ENCODE peak calls at places on chromosomes 3 and 15, in five cellular contexts. A, Y, M, E and H are unnamed samples.

GRCh38 chr3:89697321-89697916 is 590.0 kb downstream of the EPHA3 start:
- DNase-seq in A (no peak), Y (no peak), M (no peak), E (peak), H (no peak)

GRCh38 chr3:14426305-14426620 is 23.9 kb downstream of the SLC6A6 start:
- DNase-seq in A (no peak), Y (no peak), M (no peak), E (no peak), H (no peak)

GRCh38 chr3:119187266-119187665 is 13.9 kb downstream of the UPK1B start:
- DNase-seq in A (no peak), Y (no peak), M (no peak), E (no peak), H (no peak)

GRCh38 chr3:195238626-195239118 is 32.3 kb downstream of the XXYLT1 start:
- DNase-seq in A (peak), Y (no peak), M (peak), E (peak), H (no peak)

GRCh38 chr15:48592929-48593328 is 52.6 kb downstream of the FBN1 start:
- DNase-seq in A (peak), Y (no peak), M (no peak), E (no peak), H (no peak)

GRCh38 chr3:127574880-127575878 is 15.4 kb downstream of the TPRA1 start:
- DNase-seq in A (peak), Y (peak), M (peak), E (peak), H (no peak)

GRCh38 chr3:172266103-172266502 is 182.2 kb downstream of the GHSR start:
- DNase-seq in A (no peak), Y (no peak), M (no peak), E (no peak), H (no peak)

GRCh38 chr3:34758630-34759261 is 880.6 kb upstream of the ARPP21 start:
- DNase-seq in A (no peak), Y (no peak), M (no peak), E (no peak), H (no peak)

GRCh38 chr3:123298903-123299302 is 97.2 kb downstream of the SEC22A start:
- DNase-seq in A (peak), Y (no peak), M (no peak), E (no peak), H (peak)

GRCh38 chr3:133924041-133924440 is 28.4 kb upstream of the RAB6B start:
- DNase-seq in A (no peak), Y (no peak), M (no peak), E (no peak), H (no peak)

GRCh38 chr3:8793242-8793641 is 23.8 kb upstream of the OXTR start:
- DNase-seq in A (peak), Y (no peak), M (peak), E (no peak), H (no peak)

GRCh38 chr3:113038326-113038725 is 47.5 kb downstream of the GTPBP8 start:
- DNase-seq in A (no peak), Y (no peak), M (no peak), E (no peak), H (no peak)

GRCh38 chr15:32698773-32699390 is 18.9 kb upstream of the GREM1 start:
- DNase-seq in A (no peak), Y (no peak), M (peak), E (no peak), H (no peak)

GRCh38 chr15:62788224-62788623 is 254.3 kb upstream of the TPM1 start:
- DNase-seq in A (no peak), Y (no peak), M (no peak), E (no peak), H (no peak)

GRCh38 chr15:35580606-35581005 is 34.6 kb upstream of the DPH6 start:
- DNase-seq in A (no peak), Y (no peak), M (no peak), E (no peak), H (no peak)

GRCh38 chr15:93250212-93250611 is 161.2 kb upstream of the RGMA start:
- DNase-seq in A (no peak), Y (no peak), M (no peak), E (no peak), H (no peak)

GRCh38 chr15:83784975-83785374 is 131.1 kb downstream of the ADAMTSL3 start:
- DNase-seq in A (peak), Y (no peak), M (peak), E (no peak), H (peak)

GRCh38 chr3:58749948-58750347 is 83.4 kb upstream of the FAM3D start:
- DNase-seq in A (no peak), Y (no peak), M (no peak), E (no peak), H (no peak)

GRCh38 chr3:150746791-150747590 is 16.0 kb downstream of the SIAH2 start:
- DNase-seq in A (no peak), Y (no peak), M (no peak), E (no peak), H (no peak)

GRCh38 chr3:168248383-168249047 is 152.8 kb upstream of the GOLIM4 start:
- DNase-seq in A (peak), Y (peak), M (peak), E (no peak), H (no peak)

GRCh38 chr3:98855811-98856400 is 45.6 kb downstream of the DCBLD2 start:
- DNase-seq in A (peak), Y (no peak), M (peak), E (no peak), H (peak)

GRCh38 chr3:10015476-10015904 is 10.7 kb upstream of the FANCD2 start:
- DNase-seq in A (peak), Y (no peak), M (peak), E (no peak), H (peak)

GRCh38 chr15:28022181-28022580 is 76.9 kb downstream of the OCA2 start:
- DNase-seq in A (no peak), Y (no peak), M (no peak), E (no peak), H (no peak)

GRCh38 chr3:28467414-28467813 is 118.8 kb upstream of the AZI2 start:
- DNase-seq in A (no peak), Y (no peak), M (peak), E (no peak), H (no peak)

GRCh38 chr3:108088697-108089096 is 2.1 kb downstream of the CD47 start:
- DNase-seq in A (peak), Y (peak), M (peak), E (no peak), H (no peak)

GRCh38 chr3:166527325-166527724 is 690.1 kb upstream of the BCHE start:
- DNase-seq in A (no peak), Y (no peak), M (peak), E (no peak), H (no peak)

GRCh38 chr3:153232737-153233330 is 70.8 kb downstream of the RAP2B start:
- DNase-seq in A (peak), Y (no peak), M (peak), E (no peak), H (no peak)

GRCh38 chr3:27606537-27606936 is 115.6 kb downstream of the EOMES start:
- DNase-seq in A (peak), Y (no peak), M (peak), E (no peak), H (no peak)

GRCh38 chr3:179026636-179027035 is 45.0 kb downstream of the ZMAT3 start:
- DNase-seq in A (no peak), Y (no peak), M (peak), E (no peak), H (no peak)

GRCh38 chr15:48811325-48811938 is 563 bp upstream of the CEP152 start:
- DNase-seq in A (no peak), Y (no peak), M (no peak), E (no peak), H (no peak)

GRCh38 chr3:49181351-49181750 is 10.0 kb downstream of the KLHDC8B start:
- DNase-seq in A (no peak), Y (no peak), M (no peak), E (no peak), H (no peak)

GRCh38 chr3:9934235-9934621 is 594 bp downstream of the CRELD1 start:
- DNase-seq in A (peak), Y (peak), M (no peak), E (no peak), H (no peak)

GRCh38 chr15:73935547-73935946 is 9.3 kb downstream of the LOXL1 start:
- DNase-seq in A (no peak), Y (no peak), M (no peak), E (no peak), H (no peak)

GRCh38 chr15:73937726-73938125 is 11.5 kb downstream of the LOXL1 start:
- DNase-seq in A (no peak), Y (no peak), M (no peak), E (no peak), H (no peak)

GRCh38 chr15:73936588-73937312 is 10.5 kb downstream of the LOXL1 start:
- DNase-seq in A (no peak), Y (no peak), M (no peak), E (peak), H (no peak)

GRCh38 chr15:73937313-73937695 is 11.0 kb downstream of the LOXL1 start:
- DNase-seq in A (no peak), Y (no peak), M (no peak), E (no peak), H (no peak)

GRCh38 chr15:73936181-73936580 is 9.9 kb downstream of the LOXL1 start:
- DNase-seq in A (peak), Y (no peak), M (peak), E (peak), H (no peak)
- TF ChIP-seq CTCF in A (peak), Y (no peak), M (peak), E (no peak), H (peak)

GRCh38 chr3:46926039-46926438 is 48.5 kb downstream of the PTH1R start:
- DNase-seq in A (peak), Y (no peak), M (peak), E (peak), H (no peak)
- H3K4me3 ChIP-seq in A (no peak), Y (peak), M (no peak), E (no peak), H (no peak)

GRCh38 chr3:163919154-163919553 is 1159.1 kb downstream of the SI start:
- DNase-seq in A (no peak), Y (no peak), M (no peak), E (no peak), H (no peak)

GRCh38 chr3:163915279-163915678 is 1163.0 kb downstream of the SI start:
- DNase-seq in A (no peak), Y (no peak), M (no peak), E (no peak), H (no peak)

GRCh38 chr3:163914567-163914966 is 1163.7 kb downstream of the SI start:
- DNase-seq in A (no peak), Y (no peak), M (no peak), E (no peak), H (no peak)

DNA sequence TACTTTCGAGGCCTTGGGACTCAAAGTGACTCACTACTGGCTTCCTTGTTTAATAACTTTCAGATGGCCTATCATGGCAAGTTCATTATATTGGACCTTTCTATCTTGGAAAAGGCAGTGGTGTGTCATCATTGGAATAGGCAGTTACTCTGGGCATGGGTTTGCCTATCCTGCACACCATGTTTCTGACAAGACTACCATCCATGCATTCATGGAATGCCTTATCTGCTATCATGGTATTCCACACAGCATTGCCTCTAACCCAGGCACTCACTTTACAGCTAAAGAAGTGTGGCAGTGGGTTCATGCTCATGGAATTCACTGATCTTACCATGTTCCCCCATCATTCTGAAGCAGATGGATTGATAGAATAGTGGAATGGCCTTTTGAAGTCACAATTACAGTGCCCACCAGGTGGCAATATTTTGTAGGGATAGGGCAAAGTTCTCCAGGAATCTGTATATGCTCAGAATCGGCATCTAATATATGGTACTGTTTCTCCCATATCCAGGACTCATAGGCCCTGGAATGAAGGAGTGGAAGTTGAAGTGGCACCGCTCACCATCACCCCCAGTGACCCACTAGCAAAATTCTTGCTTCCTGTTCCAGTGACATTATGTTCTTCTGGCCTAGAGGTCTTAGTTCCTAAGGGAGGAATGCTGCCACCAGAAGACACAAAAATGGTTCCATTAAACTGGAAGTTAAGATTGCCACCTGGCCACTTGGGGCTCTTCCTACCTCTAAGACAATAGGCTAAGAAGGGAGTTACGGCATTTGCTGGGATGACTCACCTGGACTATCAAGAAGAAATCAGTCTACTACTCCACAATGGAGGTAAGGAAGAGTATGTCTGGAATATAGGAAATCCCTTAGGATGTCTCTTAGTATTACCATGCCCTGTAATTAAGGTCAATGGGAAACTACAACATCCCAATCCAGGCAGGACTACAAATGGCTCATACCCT is 1161.4 kb downstream of the SI start:
- DNase-seq in A (no peak), Y (no peak), M (no peak), E (no peak), H (no peak)
- TF ChIP-seq CTCF in A (no peak), Y (no peak), M (no peak), E (no peak), H (peak)

GRCh38 chr3:52773361-52774065 is 2.8 kb upstream of the NEK4 start:
- DNase-seq in A (no peak), Y (no peak), M (no peak), E (no peak), H (no peak)
- H3K4me3 ChIP-seq in A (no peak), Y (no peak), M (no peak), E (no peak), H (no peak)

DNA sequence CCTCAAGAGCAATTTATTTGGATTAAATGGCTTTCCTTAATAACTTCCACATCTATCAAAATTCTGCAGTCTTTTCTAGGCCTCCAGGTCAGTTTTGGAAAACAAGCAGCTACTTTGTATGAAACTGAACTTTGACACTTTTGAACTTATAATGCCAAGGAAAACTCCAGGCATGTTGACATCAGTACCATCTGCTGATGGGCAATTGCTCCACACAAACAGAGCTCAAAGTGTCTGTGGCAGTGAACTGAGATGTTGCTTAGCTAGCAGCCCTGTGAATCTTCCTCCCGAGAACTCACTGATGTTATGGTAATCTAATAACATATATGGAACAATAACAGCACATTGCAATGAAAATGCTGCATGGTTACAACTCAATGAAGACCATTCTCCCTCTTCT is 250.2 kb downstream of the THRB start:
- DNase-seq in A (no peak), Y (no peak), M (no peak), E (no peak), H (no peak)
- TF ChIP-seq CTCF in A (no peak), Y (no peak), M (no peak), E (no peak), H (no peak)

GRCh38 chr3:33218072-33218445 is 551 bp downstream of the SUSD5 start:
- DNase-seq in A (peak), Y (no peak), M (peak), E (no peak), H (no peak)
- H3K4me3 ChIP-seq in A (peak), Y (peak), M (peak), E (peak), H (peak)